ENCODE peak calls at places on chromosomes 4 and X, in five cellular contexts. C is HCT116, Z is breast epithelium, K is prostate gland, A is H1. B is an unnamed sample. For H3K4me1 and H3K36me3, the result is how much of the 10 kb centered on the place peaks cover.

GRCh38 chr4:120893314-120893713 is 29.2 kb downstream of the PRDM5 start:
- DNase-seq in Z (no peak), C (no peak), K (no peak), A (no peak), B (no peak)

GRCh38 chr4:53240573-53240972 is 125.3 kb downstream of the SCFD2 start:
- DNase-seq in K (no peak), A (no peak), Z (no peak), C (no peak), B (no peak)

GRCh38 chr4:1752284-1753041 is 31.1 kb downstream of the TACC3 start:
- DNase-seq in K (peak), C (no peak), Z (peak), A (no peak), B (no peak)

GRCh38 chr4:165360041-165360782 is 18.6 kb upstream of the CPE start:
- DNase-seq in C (no peak), Z (no peak), K (no peak), A (no peak), B (no peak)

GRCh38 chrX:104335765-104336164 is 81.0 kb upstream of the ESX1 start:
- DNase-seq in K (no peak), A (no peak), Z (no peak), C (no peak), B (no peak)

GRCh38 chr4:107931775-107932321 is 499 bp downstream of the CYP2U1 start:
- DNase-seq in K (peak), Z (no peak), C (no peak), A (no peak), B (no peak)

GRCh38 chrX:71859637-71860036 is 51.0 kb upstream of the NHSL2 start:
- DNase-seq in C (peak), Z (no peak), K (no peak), A (no peak), B (no peak)

GRCh38 chrX:53320543-53321215 is 39.3 kb upstream of the IQSEC2 start:
- DNase-seq in K (no peak), C (no peak), A (no peak), Z (no peak), B (no peak)

GRCh38 chr4:103046416-103047290 is 27.1 kb upstream of the SLC9B1 start:
- DNase-seq in K (no peak), A (no peak), C (peak), Z (no peak), B (no peak)

GRCh38 chr4:146367347-146367746 is 153.0 kb downstream of the REELD1 start:
- DNase-seq in K (no peak), A (no peak), C (no peak), Z (no peak), B (no peak)

GRCh38 chr4:2250003-2250763 is 8.3 kb upstream of the HAUS3 start:
- DNase-seq in C (no peak), Z (peak), K (peak), A (peak), B (peak)

GRCh38 chr4:125650557-125650956 is 335.8 kb downstream of the FAT4 start:
- DNase-seq in Z (no peak), K (no peak), C (no peak), A (no peak), B (no peak)

GRCh38 chrX:38018734-38019410 is 12.5 kb downstream of the SYTL5 start:
- DNase-seq in A (no peak), K (no peak), Z (no peak), C (no peak), B (no peak)

GRCh38 chrX:136215559-136215958 is 35.6 kb downstream of the MAP7D3 start:
- DNase-seq in K (no peak), A (no peak), C (no peak), Z (no peak), B (no peak)

GRCh38 chr4:170243662-170244288 is 154.0 kb upstream of the AADAT start:
- DNase-seq in Z (no peak), A (no peak), C (no peak), K (no peak), B (no peak)

GRCh38 chr4:138374947-138375346 is 132.8 kb upstream of the SLC7A11 start:
- DNase-seq in Z (no peak), C (no peak), A (no peak), K (no peak), B (no peak)

GRCh38 chr4:3406021-3406420 is 35.7 kb upstream of the HGFAC start:
- DNase-seq in A (no peak), C (no peak), Z (no peak), K (no peak), B (no peak)

GRCh38 chr4:146132445-146132844 is 43.1 kb upstream of the LSM6 start:
- DNase-seq in Z (no peak), C (no peak), K (no peak), A (no peak), B (peak)

DNA sequence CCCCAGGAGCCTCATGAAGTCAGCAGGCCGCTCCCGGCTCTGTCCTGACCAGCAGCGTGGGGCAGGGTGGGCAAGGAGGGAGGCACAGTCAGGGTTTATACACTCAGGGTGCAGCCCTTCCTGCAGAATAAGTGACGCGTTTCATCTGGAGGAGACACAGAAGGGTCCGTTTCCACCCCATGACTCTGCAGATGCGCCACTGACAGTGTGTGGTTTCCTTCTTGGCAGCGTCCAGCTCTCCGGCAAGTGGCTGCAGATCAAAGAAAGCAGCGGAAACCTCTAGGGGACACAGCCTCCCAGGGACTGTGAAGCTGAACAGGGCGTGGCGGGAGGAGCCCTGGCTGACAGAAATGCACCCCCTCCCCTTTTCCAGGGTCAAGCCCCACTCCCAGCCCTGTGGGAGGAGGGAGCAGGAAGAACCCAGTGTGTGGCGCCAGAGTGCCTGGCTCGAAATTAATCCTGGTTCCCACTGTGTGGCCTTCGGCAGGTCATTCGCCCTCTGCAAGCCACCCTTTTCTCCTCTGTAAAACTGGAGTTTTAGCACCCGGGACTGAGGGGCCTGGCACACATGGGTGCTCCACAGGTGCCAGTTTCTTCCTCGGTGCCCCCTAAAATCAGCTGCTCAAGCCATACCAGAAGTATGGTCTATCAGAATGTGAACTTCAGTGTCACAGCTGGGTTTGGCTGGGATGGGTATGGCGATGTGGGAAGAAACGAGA is 17.3 kb upstream of the TBC1D14 start:
- DNase-seq in C (no peak), K (peak), A (no peak), Z (no peak), B (no peak)
- H3K4me1 ChIP-seq in C (under half), K (under half), A (under half), Z (under half), B (under half)

GRCh38 chr4:84780719-84781118 is 185.8 kb downstream of the WDFY3 start:
- DNase-seq in C (no peak), Z (no peak), A (no peak), K (no peak), B (no peak)
- H3K36me3 ChIP-seq in C (under half), Z (under half), A (under half), K (under half), B (half or more)

GRCh38 chr4:10006236-10006603 is 15.1 kb downstream of the SLC2A9 start:
- DNase-seq in A (no peak), Z (peak), K (peak), C (no peak), B (no peak)

GRCh38 chr4:10008208-10009005 is 12.9 kb downstream of the SLC2A9 start:
- DNase-seq in A (no peak), K (no peak), C (no peak), Z (no peak), B (no peak)

GRCh38 chr4:10007436-10007740 is 13.9 kb downstream of the SLC2A9 start:
- DNase-seq in K (no peak), C (no peak), A (no peak), Z (no peak), B (no peak)

GRCh38 chr4:10006604-10007435 is 14.5 kb downstream of the SLC2A9 start:
- DNase-seq in C (peak), A (no peak), K (peak), Z (peak), B (no peak)

GRCh38 chr4:10007772-10008171 is 13.5 kb downstream of the SLC2A9 start:
- DNase-seq in Z (no peak), C (no peak), A (no peak), K (no peak), B (no peak)
- TF ChIP-seq POLR2AphosphoS5 in Z (no peak), C (no peak), A (no peak), K (no peak), B (no peak)

GRCh38 chrX:121084903-121085611 is 37.6 kb downstream of the GLUD2 start:
- DNase-seq in Z (no peak), C (no peak), A (no peak), K (no peak), B (no peak)
- H3K4me1 ChIP-seq in Z (under half), C (under half), A (under half), K (under half), B (under half)

GRCh38 chr4:74456056-74456744 is 11.3 kb downstream of the AREG start:
- DNase-seq in K (no peak), Z (no peak), C (no peak), A (no peak), B (no peak)
- H3K36me3 ChIP-seq in K (under half), Z (under half), C (under half), A (under half), B (under half)

DNA sequence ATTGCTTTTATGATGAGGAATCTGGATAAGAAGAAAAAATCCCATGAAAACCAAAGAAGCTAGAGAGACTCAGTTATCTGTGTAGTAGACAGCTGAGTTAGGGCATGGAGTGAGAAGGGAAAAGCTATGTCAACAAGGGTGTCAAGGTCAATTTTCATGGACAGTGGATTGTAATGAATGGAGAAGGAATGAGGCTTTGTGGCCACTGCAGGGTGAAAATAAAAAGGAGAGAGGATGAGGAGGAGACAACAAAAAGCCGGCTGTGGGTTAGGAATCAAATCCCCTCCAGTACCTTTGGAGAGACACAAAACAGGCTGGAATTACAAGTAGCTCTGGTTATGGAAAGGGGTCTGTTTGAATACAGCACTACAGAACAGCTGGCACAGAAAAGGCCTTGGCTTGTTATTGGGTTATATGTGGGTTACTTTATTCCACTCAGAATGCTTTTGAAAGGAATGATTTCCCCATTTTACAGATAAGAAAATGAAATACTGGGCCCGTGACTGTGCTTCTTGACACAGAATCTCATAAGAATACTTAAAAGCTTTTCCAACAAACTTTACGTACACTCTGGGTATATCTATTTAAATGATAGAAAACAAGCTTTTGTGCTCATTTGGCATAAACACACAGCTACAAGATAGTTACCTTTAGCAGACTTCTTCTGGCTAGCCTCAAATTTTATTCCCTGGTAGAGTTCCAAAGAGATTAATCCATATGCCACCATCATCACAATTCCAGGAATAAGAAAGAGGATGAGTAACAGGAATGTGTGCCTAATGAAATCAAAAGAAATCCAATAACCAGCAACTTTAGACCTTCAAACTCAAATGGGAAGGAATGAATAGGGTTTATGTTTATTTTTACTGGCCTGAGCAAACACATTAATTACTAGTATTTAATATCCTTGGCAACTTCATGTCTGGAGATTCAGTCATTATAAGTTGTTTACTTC is 7.5 kb downstream of the CCKAR start:
- DNase-seq in C (no peak), A (no peak), Z (no peak), K (no peak), B (no peak)
- TF ChIP-seq POLR2AphosphoS5 in C (no peak), A (no peak), Z (no peak), K (no peak), B (no peak)